ENCODE peak calls at places on chromosomes 6 and 20, in eight cellular contexts. S, Y, V, C, G, Q, J and Z are unnamed samples.

GRCh38 chr6:74755748-74756147 is 450.1 kb downstream of the COL12A1 start:
- DNase-seq in Q (no peak), C (no peak), S (no peak), Y (no peak), J (no peak), V (no peak), G (no peak), Z (peak)

GRCh38 chr20:62873280-62873679 is 11.7 kb upstream of the TCFL5 start:
- DNase-seq in G (no peak), C (no peak), Q (no peak), Y (no peak), S (no peak), J (no peak), V (no peak), Z (no peak)

GRCh38 chr20:4813839-4814695 is 92.4 kb downstream of the PRND start:
- DNase-seq in S (no peak), V (no peak), C (no peak), J (no peak), Q (no peak), G (no peak), Y (no peak), Z (no peak)

GRCh38 chr6:91366781-91367180 is 779.9 kb upstream of the MAP3K7 start:
- DNase-seq in G (no peak), C (no peak), Q (no peak), S (no peak), J (no peak), V (no peak), Y (no peak), Z (no peak)

GRCh38 chr6:134674562-134674961 is 275.3 kb downstream of the ALDH8A1 start:
- DNase-seq in J (no peak), Y (no peak), C (no peak), V (no peak), G (no peak), S (no peak), Q (no peak), Z (no peak)

GRCh38 chr6:73879466-73879865 is 183.5 kb downstream of the CD109 start:
- DNase-seq in Y (no peak), J (no peak), Q (no peak), S (no peak), V (no peak), C (no peak), G (no peak), Z (peak)

GRCh38 chr6:33632603-33633039 is 11.5 kb downstream of the ITPR3 start:
- DNase-seq in G (peak), S (no peak), V (no peak), Q (peak), J (peak), C (no peak), Y (peak), Z (no peak)

GRCh38 chr6:149563203-149563927 is 2.8 kb upstream of the GINM1 start:
- DNase-seq in J (no peak), S (peak), Y (peak), G (no peak), V (no peak), C (no peak), Q (peak), Z (peak)

GRCh38 chr6:79574636-79575035 is 37.4 kb upstream of the LCA5 start:
- DNase-seq in G (no peak), Y (peak), J (no peak), S (peak), V (no peak), Q (peak), C (no peak), Z (no peak)

GRCh38 chr20:347317-347639 is 367 bp downstream of the NRSN2 start:
- DNase-seq in J (no peak), V (no peak), Q (no peak), S (no peak), Y (no peak), G (no peak), C (no peak), Z (no peak)

GRCh38 chr6:3194535-3195376 is 32.7 kb downstream of the TUBB2B start:
- DNase-seq in C (no peak), Q (peak), Y (peak), V (no peak), S (no peak), G (no peak), J (no peak), Z (no peak)

GRCh38 chr20:62088258-62089127 is 22.8 kb upstream of the TAF4 start:
- DNase-seq in C (no peak), G (no peak), Y (peak), V (no peak), Q (peak), S (peak), J (no peak), Z (peak)

GRCh38 chr6:137471497-137471896 is 22.7 kb downstream of the OLIG3 start:
- DNase-seq in S (no peak), Q (no peak), J (no peak), V (no peak), G (no peak), C (no peak), Y (no peak), Z (no peak)

GRCh38 chr6:85390775-85391174 is 59.1 kb upstream of the NT5E start:
- DNase-seq in C (no peak), S (no peak), G (no peak), Y (no peak), J (no peak), Q (no peak), V (no peak), Z (peak)

GRCh38 chr6:100461273-100461919 is 3.3 kb downstream of the SIM1 start:
- DNase-seq in S (no peak), J (no peak), V (no peak), Y (peak), G (no peak), Q (no peak), C (peak), Z (no peak)